ENCODE peak calls at places on chromosomes 16 and 17, in six cellular contexts. One of them, this sample, is unnamed.

GRCh38 chr17:83029571-83029970 is 49.8 kb upstream of the METRNL start:
- DNase-seq in endothelial cell of umbilical vein: no peak
- DNase-seq in A549: no peak
- DNase-seq in HepG2: no peak
- DNase-seq in GM12878: no peak
- DNase-seq in K562: no peak
- DNase-seq in this sample: no peak

GRCh38 chr17:17035920-17036319 is 6.3 kb upstream of the MPRIP start:
- DNase-seq in K562: no peak
- DNase-seq in A549: no peak
- DNase-seq in GM12878: no peak
- DNase-seq in endothelial cell of umbilical vein: no peak
- DNase-seq in HepG2: no peak
- DNase-seq in this sample: no peak

GRCh38 chr16:85328665-85329058 is 216.4 kb upstream of the CIBAR2 start:
- DNase-seq in A549: no peak
- DNase-seq in GM12878: no peak
- DNase-seq in endothelial cell of umbilical vein: no peak
- DNase-seq in HepG2: no peak
- DNase-seq in K562: no peak
- DNase-seq in this sample: no peak

GRCh38 chr16:65071371-65072311 is 50.2 kb downstream of the CDH11 start:
- DNase-seq in GM12878: no peak
- DNase-seq in A549: no peak
- DNase-seq in endothelial cell of umbilical vein: peak
- DNase-seq in K562: no peak
- DNase-seq in HepG2: no peak
- DNase-seq in this sample: no peak

GRCh38 chr16:22027633-22028032 is 19.7 kb downstream of the MOSMO start:
- DNase-seq in K562: no peak
- DNase-seq in A549: no peak
- DNase-seq in endothelial cell of umbilical vein: no peak
- DNase-seq in GM12878: no peak
- DNase-seq in HepG2: no peak
- DNase-seq in this sample: peak

GRCh38 chr17:38892620-38893019 is 22.8 kb downstream of the LASP1 start:
- DNase-seq in A549: no peak
- DNase-seq in HepG2: no peak
- DNase-seq in GM12878: no peak
- DNase-seq in K562: no peak
- DNase-seq in endothelial cell of umbilical vein: no peak
- DNase-seq in this sample: peak

GRCh38 chr17:8729860-8730259 is 14.8 kb downstream of the CCDC42 start:
- DNase-seq in endothelial cell of umbilical vein: no peak
- DNase-seq in K562: no peak
- DNase-seq in HepG2: no peak
- DNase-seq in A549: no peak
- DNase-seq in GM12878: no peak
- DNase-seq in this sample: no peak

GRCh38 chr16:53789159-53789558 is 85.2 kb downstream of the FTO start:
- DNase-seq in GM12878: no peak
- DNase-seq in K562: no peak
- DNase-seq in endothelial cell of umbilical vein: no peak
- DNase-seq in HepG2: no peak
- DNase-seq in A549: no peak
- DNase-seq in this sample: no peak

GRCh38 chr17:57861737-57862409 is 12.0 kb upstream of the MRPS23 start:
- DNase-seq in HepG2: peak
- DNase-seq in K562: no peak
- DNase-seq in A549: peak
- DNase-seq in GM12878: no peak
- DNase-seq in endothelial cell of umbilical vein: peak
- DNase-seq in this sample: no peak

GRCh38 chr17:5164465-5164864 is 27.2 kb downstream of the ZNF594 start:
- DNase-seq in GM12878: no peak
- DNase-seq in K562: no peak
- DNase-seq in A549: no peak
- DNase-seq in endothelial cell of umbilical vein: no peak
- DNase-seq in HepG2: no peak
- DNase-seq in this sample: no peak

GRCh38 chr17:28899212-28899815 is 1.8 kb upstream of the FLOT2 start:
- DNase-seq in GM12878: no peak
- DNase-seq in HepG2: no peak
- DNase-seq in K562: peak
- DNase-seq in endothelial cell of umbilical vein: no peak
- DNase-seq in A549: no peak
- DNase-seq in this sample: peak

GRCh38 chr17:55089955-55090573 is 121.5 kb downstream of the STXBP4 start:
- DNase-seq in K562: peak
- DNase-seq in HepG2: peak
- DNase-seq in A549: peak
- DNase-seq in endothelial cell of umbilical vein: no peak
- DNase-seq in GM12878: peak
- DNase-seq in this sample: peak

GRCh38 chr17:45311762-45312476 is 4.9 kb downstream of the MAP3K14 start:
- DNase-seq in K562: peak
- DNase-seq in HepG2: peak
- DNase-seq in A549: peak
- DNase-seq in GM12878: no peak
- DNase-seq in endothelial cell of umbilical vein: no peak
- DNase-seq in this sample: no peak

GRCh38 chr17:79023886-79024771 is at the start of gene C1QTNF1:
- DNase-seq in A549: peak
- DNase-seq in HepG2: no peak
- DNase-seq in endothelial cell of umbilical vein: no peak
- DNase-seq in K562: no peak
- DNase-seq in GM12878: no peak
- DNase-seq in this sample: peak

GRCh38 chr16:27364493-27365141 is 37.4 kb upstream of the IL21R start:
- DNase-seq in HepG2: peak
- DNase-seq in GM12878: no peak
- DNase-seq in K562: no peak
- DNase-seq in A549: peak
- DNase-seq in endothelial cell of umbilical vein: no peak
- DNase-seq in this sample: no peak

GRCh38 chr16:88977028-88977844 is at the start of gene CBFA2T3:
- DNase-seq in GM12878: no peak
- DNase-seq in K562: peak
- DNase-seq in HepG2: no peak
- DNase-seq in A549: no peak
- DNase-seq in endothelial cell of umbilical vein: peak
- DNase-seq in this sample: peak

GRCh38 chr17:43427362-43428043 is 28.7 kb downstream of the ARL4D start:
- DNase-seq in HepG2: no peak
- DNase-seq in GM12878: no peak
- DNase-seq in A549: no peak
- DNase-seq in endothelial cell of umbilical vein: no peak
- DNase-seq in K562: no peak
- DNase-seq in this sample: no peak
- TF ChIP-seq MYC in HepG2: no peak
- TF ChIP-seq MYC in GM12878: no peak
- TF ChIP-seq MYC in A549: no peak
- TF ChIP-seq MYC in endothelial cell of umbilical vein: no peak
- TF ChIP-seq MYC in K562: no peak
- TF ChIP-seq MYC in this sample: no peak

GRCh38 chr17:49527927-49528651 is 33.0 kb downstream of the NGFR start:
- DNase-seq in GM12878: no peak
- DNase-seq in K562: no peak
- DNase-seq in HepG2: no peak
- DNase-seq in endothelial cell of umbilical vein: no peak
- DNase-seq in A549: no peak
- DNase-seq in this sample: no peak
- TF ChIP-seq MYC in GM12878: no peak
- TF ChIP-seq MYC in K562: no peak
- TF ChIP-seq MYC in HepG2: no peak
- TF ChIP-seq MYC in endothelial cell of umbilical vein: no peak
- TF ChIP-seq MYC in A549: no peak
- TF ChIP-seq MYC in this sample: no peak

DNA sequence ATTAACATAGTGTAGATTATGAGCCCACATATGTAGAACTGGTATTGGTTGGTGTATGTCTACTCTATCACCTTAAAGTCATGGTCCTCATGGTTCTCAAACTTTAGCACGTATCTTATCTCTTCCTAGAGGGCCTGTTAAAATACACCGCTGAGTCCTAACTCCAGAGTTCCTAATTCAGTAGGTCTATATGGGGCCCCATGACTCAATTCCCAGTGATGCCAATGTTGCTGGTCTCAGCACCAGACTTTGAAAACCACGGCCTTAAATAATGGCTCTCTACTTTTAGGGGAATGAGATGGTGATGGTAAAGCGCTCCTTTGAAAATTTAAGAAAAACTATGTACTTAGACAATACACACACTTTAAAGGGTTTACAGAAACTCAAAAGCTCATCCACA is 36.6 kb downstream of the SMURF2 start:
- DNase-seq in endothelial cell of umbilical vein: no peak
- DNase-seq in K562: no peak
- DNase-seq in A549: no peak
- DNase-seq in HepG2: no peak
- DNase-seq in GM12878: no peak
- DNase-seq in this sample: no peak
- TF ChIP-seq MYC in endothelial cell of umbilical vein: no peak
- TF ChIP-seq MYC in K562: no peak
- TF ChIP-seq MYC in A549: no peak
- TF ChIP-seq MYC in HepG2: no peak
- TF ChIP-seq MYC in GM12878: no peak
- TF ChIP-seq MYC in this sample: no peak

DNA sequence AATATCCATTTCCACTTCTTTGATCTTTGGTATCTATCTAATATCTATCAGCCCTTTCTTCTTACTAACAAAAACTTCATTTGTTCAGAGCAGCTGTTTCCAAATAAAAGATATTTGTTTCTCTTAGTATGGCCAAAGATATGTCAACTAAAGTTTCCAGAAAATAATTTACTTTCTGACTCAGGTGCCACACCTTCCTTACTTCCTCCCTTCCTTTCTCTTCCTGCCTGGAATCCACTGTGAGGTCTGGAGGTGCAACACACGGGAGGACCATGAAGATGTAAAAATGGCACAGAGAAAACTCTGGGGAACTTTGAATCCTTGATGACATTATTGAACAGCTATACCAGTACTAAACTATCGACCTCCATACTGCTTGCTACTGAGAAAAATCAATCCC is 14.0 kb downstream of the MED13 start:
- DNase-seq in A549: no peak
- DNase-seq in K562: no peak
- DNase-seq in GM12878: no peak
- DNase-seq in HepG2: peak
- DNase-seq in endothelial cell of umbilical vein: no peak
- DNase-seq in this sample: no peak
- TF ChIP-seq MYC in A549: no peak
- TF ChIP-seq MYC in K562: no peak
- TF ChIP-seq MYC in GM12878: no peak
- TF ChIP-seq MYC in HepG2: no peak
- TF ChIP-seq MYC in endothelial cell of umbilical vein: no peak
- TF ChIP-seq MYC in this sample: no peak

DNA sequence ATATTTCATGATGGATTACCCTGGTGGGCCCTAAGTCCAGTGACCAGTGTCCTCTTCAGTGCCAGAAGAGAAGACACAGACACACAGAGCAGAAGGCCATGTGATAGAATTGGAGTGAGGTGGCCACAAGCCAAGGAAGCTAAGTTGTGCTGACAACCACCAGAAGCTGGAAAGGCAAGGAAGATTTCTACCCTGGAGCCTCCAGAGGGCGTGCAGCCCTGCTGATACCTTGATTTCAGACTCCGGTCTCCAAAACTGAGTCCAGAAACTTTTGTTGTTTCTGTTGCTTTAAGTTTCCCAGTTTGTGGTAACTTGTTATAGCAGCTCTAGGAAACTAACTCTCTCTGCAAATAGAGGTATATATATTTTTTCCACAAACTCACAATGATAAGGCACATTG is 396.6 kb upstream of the ASIC2 start:
- DNase-seq in A549: peak
- DNase-seq in HepG2: no peak
- DNase-seq in K562: peak
- DNase-seq in GM12878: no peak
- DNase-seq in endothelial cell of umbilical vein: no peak
- DNase-seq in this sample: no peak
- TF ChIP-seq MYC in A549: no peak
- TF ChIP-seq MYC in HepG2: no peak
- TF ChIP-seq MYC in K562: no peak
- TF ChIP-seq MYC in GM12878: no peak
- TF ChIP-seq MYC in endothelial cell of umbilical vein: no peak
- TF ChIP-seq MYC in this sample: no peak

This sample was measured in NB4.